ENCODE peak calls at places on chromosomes 6 and 20, in nine cellular contexts. N is H1, Q is Panc1, J is GM23338, R is esophagus muscularis mucosa, C is prostate gland, G is GM12878, T is HL-60, O is sigmoid colon. F is an unnamed sample.

GRCh38 chr20:63328026-63328700 is 33.0 kb downstream of the CHRNA4 start:
- DNase-seq in N (no peak), Q (no peak), J (no peak), R (no peak), C (no peak), G (no peak), T (no peak), O (no peak), F (no peak)

GRCh38 chr20:38272961-38273360 is 12.4 kb upstream of the KIAA1755 start:
- DNase-seq in N (no peak), Q (no peak), J (no peak), R (no peak), C (no peak), G (no peak), T (no peak), O (peak; percentile 52), F (no peak)

GRCh38 chr6:41672816-41673703 is 34.8 kb downstream of the MDFI start:
- DNase-seq in N (no peak), Q (no peak), J (no peak), R (no peak), C (no peak), G (no peak), T (no peak), O (no peak), F (no peak)

GRCh38 chr6:85015396-85015990 is 251.1 kb upstream of the TBX18 start:
- DNase-seq in N (peak; percentile 80), Q (peak; percentile 4), J (peak; percentile 93), R (no peak), C (no peak), G (no peak), T (peak; percentile 48), O (no peak), F (no peak)

GRCh38 chr20:19647992-19648391 is 110.1 kb upstream of the RIN2 start:
- DNase-seq in N (no peak), Q (no peak), J (peak; percentile 17), R (peak; percentile 24), C (no peak), G (no peak), T (no peak), O (no peak), F (no peak)

GRCh38 chr6:44257007-44257752 is at the start of gene SLC35B2:
- DNase-seq in N (peak; percentile 85), Q (no peak), J (peak; percentile 83), R (no peak), C (peak; percentile 43), G (no peak), T (peak; percentile 57), O (peak; percentile 84), F (peak; percentile 83)

GRCh38 chr20:6081236-6081635 is 27.4 kb upstream of the LRRN4 start:
- DNase-seq in N (no peak), Q (no peak), J (no peak), R (no peak), C (no peak), G (no peak), T (no peak), O (no peak), F (no peak)

GRCh38 chr20:40551125-40551530 is 137.9 kb downstream of the MAFB start:
- DNase-seq in N (no peak), Q (no peak), J (no peak), R (no peak), C (no peak), G (no peak), T (no peak), O (no peak), F (no peak)

GRCh38 chr6:41584668-41585205 is 38.6 kb downstream of the FOXP4 start:
- DNase-seq in N (peak; percentile 72), Q (no peak), J (peak; percentile 82), R (no peak), C (peak; percentile 60), G (no peak), T (no peak), O (no peak), F (no peak)

DNA sequence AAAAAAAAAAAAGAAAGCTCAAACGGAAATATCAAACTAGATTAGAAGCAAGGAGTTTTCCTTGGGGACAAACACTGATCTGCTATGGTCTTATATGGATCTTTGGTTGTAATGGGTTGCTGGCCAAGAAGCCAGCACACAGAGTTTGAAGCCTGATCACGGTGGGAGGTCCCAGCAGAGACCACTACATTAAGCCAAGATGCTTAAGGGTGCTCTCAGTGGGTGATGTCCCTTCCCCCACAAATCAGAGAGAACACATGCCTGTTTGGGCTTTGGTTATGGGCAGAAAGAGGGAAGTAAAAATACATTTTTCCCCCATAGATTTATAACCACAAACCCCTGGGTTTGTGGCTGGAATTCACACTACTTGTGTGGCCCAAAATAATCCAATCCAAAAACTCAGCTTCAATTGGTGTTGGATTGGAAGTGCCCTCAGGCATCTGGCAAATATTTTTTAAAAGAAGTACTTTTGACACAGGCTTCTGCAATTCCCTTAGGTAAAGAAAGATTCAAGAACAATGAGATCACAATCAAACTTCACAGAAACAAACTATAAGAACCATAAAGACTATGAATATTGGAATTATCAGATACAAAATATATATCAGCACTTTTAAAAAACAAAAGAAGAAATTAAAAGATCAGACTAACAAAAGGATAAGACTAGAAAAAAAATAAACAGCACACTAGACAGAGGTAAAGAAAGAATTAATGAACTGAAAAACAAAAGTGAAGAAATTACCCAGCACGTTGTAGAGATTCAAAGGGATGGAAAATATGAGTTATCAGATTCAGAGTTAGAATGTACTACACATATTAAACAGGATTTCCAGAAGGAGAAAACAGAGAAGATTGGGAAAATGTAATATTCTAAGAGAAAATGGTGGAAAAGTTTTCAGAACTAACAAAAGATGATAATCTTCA is 44.7 kb downstream of the ESF1 start:
- DNase-seq in N (no peak), Q (no peak), J (no peak), R (no peak), C (no peak), G (no peak), T (no peak), O (no peak), F (no peak)
- H3K27ac ChIP-seq in N (no peak overlapping the region), Q (no peak overlapping the region), J (no peak overlapping the region), R (peak overlapping the region; percentile 83), C (no peak overlapping the region), G (no peak overlapping the region), T (no peak overlapping the region), O (no peak overlapping the region), F (peak overlapping the region; percentile 42)

GRCh38 chr6:13413906-13414555 is 73.4 kb downstream of the GFOD1 start:
- DNase-seq in N (no peak), Q (no peak), J (no peak), R (no peak), C (no peak), G (no peak), T (no peak), O (no peak), F (peak; percentile 57)
- TF ChIP-seq POLR2AphosphoS5 in N (no peak), Q (no peak), J (no peak), R (no peak), C (no peak), G (no peak), T (no peak), O (no peak), F (peak; percentile 19)

GRCh38 chr6:36977470-36977941 is 8.5 kb downstream of the MTCH1 start:
- DNase-seq in N (no peak), Q (no peak), J (peak; percentile 71), R (no peak), C (no peak), G (no peak), T (no peak), O (no peak), F (no peak)
- H3K27ac ChIP-seq in N (no peak overlapping the region), Q (no peak overlapping the region), J (no peak overlapping the region), R (no peak overlapping the region), C (no peak overlapping the region), G (no peak overlapping the region), T (no peak overlapping the region), O (no peak overlapping the region), F (no peak overlapping the region)

GRCh38 chr6:32602403-32602802 is 12.8 kb upstream of the HLA-DRB1 start:
- DNase-seq in N (no peak), Q (no peak), J (no peak), R (no peak), C (no peak), G (no peak), T (no peak), O (no peak), F (no peak)

GRCh38 chr6:32597024-32597423 is 7.4 kb upstream of the HLA-DRB1 start:
- DNase-seq in N (no peak), Q (no peak), J (no peak), R (no peak), C (no peak), G (no peak), T (no peak), O (no peak), F (no peak)
- TF ChIP-seq POLR2AphosphoS5 in N (no peak), Q (no peak), J (no peak), R (no peak), C (no peak), G (no peak), T (no peak), O (no peak), F (no peak)

GRCh38 chr6:3876866-3877265 is 27.7 kb downstream of the FAM50B start:
- DNase-seq in N (no peak), Q (no peak), J (no peak), R (no peak), C (no peak), G (no peak), T (no peak), O (no peak), F (no peak)
- H3K27ac ChIP-seq in N (no peak overlapping the region), Q (no peak overlapping the region), J (no peak overlapping the region), R (peak overlapping the region; percentile 66), C (no peak overlapping the region), G (no peak overlapping the region), T (no peak overlapping the region), O (no peak overlapping the region), F (peak overlapping the region; percentile 68)

GRCh38 chr6:113401231-113401630 is 455.9 kb upstream of the MARCKS start:
- DNase-seq in N (no peak), Q (no peak), J (no peak), R (no peak), C (no peak), G (no peak), T (no peak), O (no peak), F (no peak)

GRCh38 chr6:113392551-113393055 is 464.5 kb upstream of the MARCKS start:
- DNase-seq in N (no peak), Q (no peak), J (no peak), R (no peak), C (no peak), G (no peak), T (no peak), O (no peak), F (no peak)

GRCh38 chr6:113396644-113397201 is 460.4 kb upstream of the MARCKS start:
- DNase-seq in N (no peak), Q (no peak), J (no peak), R (no peak), C (no peak), G (no peak), T (no peak), O (no peak), F (no peak)

GRCh38 chr6:113394724-113395123 is 462.4 kb upstream of the MARCKS start:
- DNase-seq in N (no peak), Q (no peak), J (no peak), R (no peak), C (no peak), G (no peak), T (no peak), O (no peak), F (no peak)

DNA sequence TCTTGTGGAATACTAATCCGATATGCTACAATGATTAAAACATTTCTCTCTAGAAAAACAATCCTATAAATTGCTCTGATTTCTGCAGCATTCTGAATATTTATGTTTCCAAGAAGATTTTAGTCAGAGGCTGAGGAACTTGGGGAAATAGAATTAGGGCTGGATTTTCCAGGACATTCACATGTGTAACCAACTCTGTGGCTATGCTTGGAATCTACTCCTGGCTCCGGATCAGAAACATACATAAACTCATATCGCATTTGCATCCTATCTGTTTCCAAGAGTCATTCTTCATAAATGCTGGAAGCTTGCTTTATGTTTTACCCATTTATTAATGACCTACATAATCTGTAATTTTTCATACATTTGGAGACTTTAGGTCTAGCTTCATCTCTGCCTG is 459.9 kb upstream of the MARCKS start:
- DNase-seq in N (no peak), Q (no peak), J (no peak), R (no peak), C (no peak), G (no peak), T (no peak), O (no peak), F (no peak)
- TF ChIP-seq POLR2AphosphoS5 in N (no peak), Q (no peak), J (no peak), R (no peak), C (no peak), G (no peak), T (no peak), O (no peak), F (no peak)

F was measured in suprapubic skin.